ENCODE peak calls at places on chromosomes 16 and 17, in five cellular contexts. Y is GM12878, T is A549, Q is K562, W is HepG2. Z is an unnamed sample.

GRCh38 chr17:77371117-77371887 is 230.5 kb downstream of the SEC14L1 start:
- DNase-seq in Y (no peak), T (no peak), Q (no peak), W (no peak), Z (no peak)

GRCh38 chr16:24539295-24539849 is at the start of gene RBBP6:
- DNase-seq in Y (peak; percentile 76), T (peak; percentile 77), Q (peak; percentile 91), W (peak; percentile 94), Z (peak; percentile 89)

GRCh38 chr17:69326302-69327059 is 452 bp downstream of the ABCA5 start:
- DNase-seq in Y (no peak), T (no peak), Q (no peak), W (peak; percentile 7), Z (no peak)

GRCh38 chr17:38742431-38743308 is 5.5 kb downstream of the PCGF2 start:
- DNase-seq in Y (no peak), T (no peak), Q (no peak), W (peak; percentile 45), Z (no peak)

GRCh38 chr16:8675183-8676159 is 1.1 kb downstream of the ABAT start:
- DNase-seq in Y (no peak), T (no peak), Q (no peak), W (peak; percentile 96), Z (no peak)

GRCh38 chr16:13909872-13910303 is 10.1 kb upstream of the ERCC4 start:
- DNase-seq in Y (no peak), T (no peak), Q (no peak), W (peak; percentile 92), Z (no peak)

GRCh38 chr16:53844796-53845195 is 140.8 kb downstream of the FTO start:
- DNase-seq in Y (no peak), T (no peak), Q (no peak), W (no peak), Z (no peak)

GRCh38 chr17:28574536-28574935 is 2.2 kb downstream of the ALDOC start:
- DNase-seq in Y (no peak), T (no peak), Q (no peak), W (no peak), Z (no peak)

GRCh38 chr17:17545031-17545820 is 46.3 kb downstream of the PEMT start:
- DNase-seq in Y (no peak), T (no peak), Q (no peak), W (no peak), Z (no peak)

GRCh38 chr16:12868169-12868568 is 33.2 kb upstream of the SHISA9 start:
- DNase-seq in Y (no peak), T (no peak), Q (no peak), W (no peak), Z (no peak)

GRCh38 chr17:48577946-48578615 is at the start of gene HOXB4:
- DNase-seq in Y (peak; percentile 43), T (no peak), Q (peak; percentile 87), W (no peak), Z (no peak)

GRCh38 chr16:3492356-3492755 is 2.9 kb downstream of the C16orf90 start:
- DNase-seq in Y (no peak), T (no peak), Q (no peak), W (no peak), Z (no peak)

GRCh38 chr16:66344533-66345145 is 21.9 kb upstream of the CDH5 start:
- DNase-seq in Y (no peak), T (no peak), Q (peak; percentile 30), W (peak; percentile 29), Z (no peak)

GRCh38 chr17:79788989-79789942 is 7.6 kb downstream of the CBX8 start:
- DNase-seq in Y (no peak), T (no peak), Q (no peak), W (no peak), Z (peak; percentile 83)

GRCh38 chr17:39688475-39688835 is 598 bp upstream of the PGAP3 start:
- DNase-seq in Y (no peak), T (no peak), Q (no peak), W (no peak), Z (no peak)

GRCh38 chr17:28684963-28685362 is 23.0 kb downstream of the SUPT6H start:
- DNase-seq in Y (no peak), T (peak; percentile 63), Q (no peak), W (peak; percentile 65), Z (no peak)

GRCh38 chr17:21345236-21345635 is 30.9 kb upstream of the KCNJ12 start:
- DNase-seq in Y (no peak), T (no peak), Q (no peak), W (no peak), Z (no peak)

GRCh38 chr16:68013440-68013839 is 2.3 kb downstream of the DPEP2NB start:
- DNase-seq in Y (no peak), T (no peak), Q (no peak), W (no peak), Z (no peak)

GRCh38 chr16:82627811-82628339 is 1.1 kb downstream of the CDH13 start:
- DNase-seq in Y (no peak), T (no peak), Q (no peak), W (no peak), Z (no peak)

GRCh38 chr17:58264407-58265103 is 16.2 kb downstream of the MPO start:
- DNase-seq in Y (no peak), T (no peak), Q (no peak), W (no peak), Z (peak; percentile 14)

GRCh38 chr16:13307255-13307654 is 405.9 kb downstream of the SHISA9 start:
- DNase-seq in Y (no peak), T (no peak), Q (no peak), W (no peak), Z (no peak)

GRCh38 chr17:394718-395095 is 42.1 kb upstream of the RPH3AL start:
- DNase-seq in Y (no peak), T (no peak), Q (no peak), W (no peak), Z (no peak)

GRCh38 chr17:395974-396373 is 43.4 kb upstream of the RPH3AL start:
- DNase-seq in Y (no peak), T (no peak), Q (no peak), W (no peak), Z (no peak)

GRCh38 chr17:393806-394717 is 41.5 kb upstream of the RPH3AL start:
- DNase-seq in Y (no peak), T (no peak), Q (no peak), W (no peak), Z (no peak)

GRCh38 chr17:396788-397187 is 44.2 kb upstream of the RPH3AL start:
- DNase-seq in Y (no peak), T (no peak), Q (no peak), W (no peak), Z (no peak)

GRCh38 chr17:395179-395578 is 42.6 kb upstream of the RPH3AL start:
- DNase-seq in Y (no peak), T (no peak), Q (no peak), W (no peak), Z (no peak)
- TF ChIP-seq KDM1A in Y (no peak), T (no peak), Q (no peak), W (no peak), Z (no peak)

GRCh38 chr17:41739661-41740352 is 5.4 kb upstream of the HAP1 start:
- DNase-seq in Y (no peak), T (peak; percentile 56), Q (no peak), W (peak; percentile 66), Z (no peak)
- TF ChIP-seq KDM1A in Y (no peak), T (no peak), Q (no peak), W (no peak), Z (no peak)

GRCh38 chr17:50206604-50207293 is 5.3 kb upstream of the COL1A1 start:
- DNase-seq in Y (no peak), T (no peak), Q (peak; percentile 51), W (no peak), Z (no peak)
- TF ChIP-seq KDM1A in Y (no peak), T (no peak), Q (no peak), W (no peak), Z (no peak)

DNA sequence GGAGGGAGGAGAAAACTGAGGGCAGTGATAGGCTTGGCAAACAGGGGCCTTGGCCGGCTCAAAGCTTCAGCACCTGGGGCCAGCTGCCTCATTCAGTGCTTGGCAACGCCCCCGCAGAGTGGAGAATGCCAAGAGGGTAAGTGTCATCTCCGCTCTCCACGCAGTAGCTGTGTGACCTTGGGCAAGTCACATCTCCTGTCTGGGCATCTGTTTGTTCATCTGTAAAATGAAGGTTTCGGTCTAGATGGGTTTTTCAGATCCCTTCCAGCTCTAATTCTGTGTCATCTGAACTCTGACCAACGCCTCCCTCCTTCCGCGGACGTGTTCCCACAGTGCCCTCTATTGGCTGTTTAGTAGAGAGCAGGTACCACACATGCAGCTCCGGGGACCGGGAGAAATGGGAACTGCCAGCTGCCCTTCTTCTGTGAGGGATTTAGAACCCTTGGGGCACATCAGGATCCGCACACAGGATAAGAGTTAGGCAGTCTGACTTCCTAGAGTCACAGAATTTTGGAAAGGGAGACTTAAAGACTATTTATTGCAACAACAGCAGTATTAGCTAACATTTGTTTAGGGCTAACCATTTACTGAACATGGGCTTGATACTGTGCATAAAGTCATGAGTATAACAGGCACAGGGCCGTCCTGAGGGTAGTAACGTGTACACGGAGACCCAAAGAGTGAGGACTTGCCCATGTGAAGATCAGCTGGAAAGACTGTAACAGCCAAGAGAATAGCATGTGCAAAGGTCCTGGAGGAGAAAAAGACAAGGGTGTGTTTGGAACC is 26.8 kb downstream of the GP2 start:
- DNase-seq in Y (peak; percentile 46), T (peak; percentile 62), Q (peak; percentile 70), W (peak; percentile 71), Z (peak; percentile 72)
- TF ChIP-seq KDM1A in Y (no peak), T (no peak), Q (no peak), W (no peak), Z (no peak)

DNA sequence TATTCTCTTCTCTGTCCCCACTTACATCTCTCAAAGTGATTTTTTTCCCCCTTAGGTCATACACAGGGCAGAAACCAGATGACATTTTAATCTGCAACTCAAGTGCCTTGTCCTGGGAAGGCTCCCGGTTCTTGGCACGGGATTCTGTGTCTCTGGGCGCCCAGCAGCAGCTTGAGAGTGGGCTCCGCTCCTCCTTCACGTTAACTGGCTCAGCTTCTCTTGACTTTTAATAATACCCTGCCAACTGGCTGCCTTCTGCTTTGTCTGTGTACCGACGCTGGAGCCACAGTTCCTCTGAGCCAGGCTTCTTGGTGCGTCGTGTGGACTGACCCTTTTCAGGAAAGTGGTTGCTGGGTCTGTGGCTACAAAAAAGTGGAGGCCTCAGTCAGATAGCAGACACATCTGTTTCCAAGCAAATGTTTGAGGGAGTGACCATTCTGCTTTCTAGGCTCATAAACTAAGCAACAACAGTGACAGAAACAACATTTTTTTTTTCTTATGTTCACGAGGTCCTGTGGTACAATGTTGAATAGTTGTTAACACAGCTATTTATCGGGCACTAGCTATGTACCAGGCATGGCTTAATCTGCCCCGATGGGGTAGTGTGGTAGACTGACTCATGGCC is 64.9 kb downstream of the IRF8 start:
- DNase-seq in Y (no peak), T (no peak), Q (no peak), W (no peak), Z (no peak)
- TF ChIP-seq KDM1A in Y (no peak), T (no peak), Q (no peak), W (no peak), Z (no peak)

GRCh38 chr17:50046667-50047066 is 9.2 kb upstream of the ITGA3 start:
- DNase-seq in Y (no peak), T (no peak), Q (no peak), W (no peak), Z (no peak)
- TF ChIP-seq KDM1A in Y (no peak), T (no peak), Q (no peak), W (no peak), Z (no peak)

Z was measured in H1.